ENCODE peak calls at places on chromosomes 3 and 15, in eight cellular contexts. One of them, this sample, is unnamed. For H3K4me1, the result is how much of the 10 kb centered on the place peaks cover.

GRCh38 chr15:93179072-93179471 is 90.1 kb upstream of the RGMA start:
- DNase-seq in right cardiac atrium: peak
- DNase-seq in thoracic aorta: no peak
- DNase-seq in ovary: peak
- DNase-seq in osteoblast: no peak
- DNase-seq in CD4-positive, CD25-positive, alpha-beta regulatory T cell: no peak
- DNase-seq in iPS DF 6.9: no peak
- DNase-seq in kidney: peak
- DNase-seq in this sample: peak

GRCh38 chr15:89778861-89779260 is 2.7 kb downstream of the MESP2 start:
- DNase-seq in right cardiac atrium: no peak
- DNase-seq in thoracic aorta: no peak
- DNase-seq in ovary: no peak
- DNase-seq in osteoblast: peak
- DNase-seq in CD4-positive, CD25-positive, alpha-beta regulatory T cell: no peak
- DNase-seq in iPS DF 6.9: no peak
- DNase-seq in kidney: peak
- DNase-seq in this sample: no peak

GRCh38 chr15:96325579-96326331 is 4.7 kb upstream of the NR2F2 start:
- DNase-seq in right cardiac atrium: no peak
- DNase-seq in thoracic aorta: no peak
- DNase-seq in ovary: peak
- DNase-seq in osteoblast: no peak
- DNase-seq in CD4-positive, CD25-positive, alpha-beta regulatory T cell: no peak
- DNase-seq in iPS DF 6.9: no peak
- DNase-seq in kidney: no peak
- DNase-seq in this sample: no peak

GRCh38 chr15:70271422-70272088 is 173.8 kb upstream of the TLE3 start:
- DNase-seq in right cardiac atrium: peak
- DNase-seq in thoracic aorta: peak
- DNase-seq in ovary: peak
- DNase-seq in osteoblast: peak
- DNase-seq in CD4-positive, CD25-positive, alpha-beta regulatory T cell: no peak
- DNase-seq in iPS DF 6.9: no peak
- DNase-seq in kidney: no peak
- DNase-seq in this sample: no peak

GRCh38 chr15:89629829-89630228 is 25.4 kb downstream of the KIF7 start:
- DNase-seq in right cardiac atrium: no peak
- DNase-seq in thoracic aorta: no peak
- DNase-seq in ovary: no peak
- DNase-seq in osteoblast: peak
- DNase-seq in CD4-positive, CD25-positive, alpha-beta regulatory T cell: no peak
- DNase-seq in iPS DF 6.9: no peak
- DNase-seq in kidney: no peak
- DNase-seq in this sample: no peak

GRCh38 chr3:58074997-58075396 is 66.8 kb downstream of the FLNB start:
- DNase-seq in right cardiac atrium: no peak
- DNase-seq in thoracic aorta: no peak
- DNase-seq in ovary: no peak
- DNase-seq in osteoblast: no peak
- DNase-seq in CD4-positive, CD25-positive, alpha-beta regulatory T cell: no peak
- DNase-seq in iPS DF 6.9: no peak
- DNase-seq in kidney: no peak
- DNase-seq in this sample: no peak

GRCh38 chr3:169914321-169914720 is 2.9 kb downstream of the SAMD7 start:
- DNase-seq in right cardiac atrium: no peak
- DNase-seq in thoracic aorta: no peak
- DNase-seq in ovary: no peak
- DNase-seq in osteoblast: no peak
- DNase-seq in CD4-positive, CD25-positive, alpha-beta regulatory T cell: no peak
- DNase-seq in iPS DF 6.9: no peak
- DNase-seq in kidney: no peak
- DNase-seq in this sample: no peak

GRCh38 chr3:191366675-191367074 is 36.3 kb upstream of the UTS2B start:
- DNase-seq in right cardiac atrium: no peak
- DNase-seq in thoracic aorta: no peak
- DNase-seq in ovary: no peak
- DNase-seq in osteoblast: peak
- DNase-seq in CD4-positive, CD25-positive, alpha-beta regulatory T cell: no peak
- DNase-seq in iPS DF 6.9: no peak
- DNase-seq in kidney: no peak
- DNase-seq in this sample: no peak

GRCh38 chr15:59349715-59350420 is 22.8 kb downstream of the MYO1E start:
- DNase-seq in right cardiac atrium: no peak
- DNase-seq in thoracic aorta: peak
- DNase-seq in ovary: no peak
- DNase-seq in osteoblast: peak
- DNase-seq in CD4-positive, CD25-positive, alpha-beta regulatory T cell: no peak
- DNase-seq in iPS DF 6.9: no peak
- DNase-seq in kidney: no peak
- DNase-seq in this sample: no peak

GRCh38 chr15:74378853-74379252 is 11.4 kb upstream of the CYP11A1 start:
- DNase-seq in right cardiac atrium: no peak
- DNase-seq in thoracic aorta: no peak
- DNase-seq in ovary: no peak
- DNase-seq in osteoblast: peak
- DNase-seq in CD4-positive, CD25-positive, alpha-beta regulatory T cell: peak
- DNase-seq in iPS DF 6.9: no peak
- DNase-seq in kidney: no peak
- DNase-seq in this sample: no peak

GRCh38 chr3:184688251-184688851 is 23.5 kb downstream of the MAGEF1 start:
- DNase-seq in right cardiac atrium: no peak
- DNase-seq in thoracic aorta: no peak
- DNase-seq in ovary: peak
- DNase-seq in osteoblast: peak
- DNase-seq in CD4-positive, CD25-positive, alpha-beta regulatory T cell: no peak
- DNase-seq in iPS DF 6.9: no peak
- DNase-seq in kidney: no peak
- DNase-seq in this sample: no peak

GRCh38 chr15:66253296-66253642 is 281 bp downstream of the MEGF11 start:
- DNase-seq in right cardiac atrium: no peak
- DNase-seq in thoracic aorta: no peak
- DNase-seq in ovary: no peak
- DNase-seq in osteoblast: no peak
- DNase-seq in CD4-positive, CD25-positive, alpha-beta regulatory T cell: no peak
- DNase-seq in iPS DF 6.9: no peak
- DNase-seq in kidney: no peak
- DNase-seq in this sample: no peak

GRCh38 chr15:50135123-50135541 is 16.1 kb upstream of the ATP8B4 start:
- DNase-seq in right cardiac atrium: no peak
- DNase-seq in thoracic aorta: no peak
- DNase-seq in ovary: no peak
- DNase-seq in osteoblast: no peak
- DNase-seq in CD4-positive, CD25-positive, alpha-beta regulatory T cell: no peak
- DNase-seq in iPS DF 6.9: no peak
- DNase-seq in kidney: no peak
- DNase-seq in this sample: no peak

GRCh38 chr15:77841376-77841775 is 208.7 kb upstream of the LINGO1 start:
- DNase-seq in right cardiac atrium: no peak
- DNase-seq in thoracic aorta: no peak
- DNase-seq in ovary: no peak
- DNase-seq in osteoblast: peak
- DNase-seq in CD4-positive, CD25-positive, alpha-beta regulatory T cell: no peak
- DNase-seq in iPS DF 6.9: no peak
- DNase-seq in kidney: peak
- DNase-seq in this sample: peak

GRCh38 chr3:77459926-77460325 is 420.0 kb downstream of the ROBO2 start:
- DNase-seq in right cardiac atrium: no peak
- DNase-seq in thoracic aorta: no peak
- DNase-seq in ovary: no peak
- DNase-seq in osteoblast: no peak
- DNase-seq in CD4-positive, CD25-positive, alpha-beta regulatory T cell: no peak
- DNase-seq in iPS DF 6.9: no peak
- DNase-seq in kidney: no peak
- DNase-seq in this sample: no peak

GRCh38 chr3:157786618-157787017 is 283.4 kb upstream of the VEPH1 start:
- DNase-seq in right cardiac atrium: no peak
- DNase-seq in thoracic aorta: no peak
- DNase-seq in ovary: no peak
- DNase-seq in osteoblast: peak
- DNase-seq in CD4-positive, CD25-positive, alpha-beta regulatory T cell: no peak
- DNase-seq in iPS DF 6.9: no peak
- DNase-seq in kidney: no peak
- DNase-seq in this sample: no peak

GRCh38 chr3:77042892-77043291 is 3.0 kb downstream of the ROBO2 start:
- DNase-seq in right cardiac atrium: no peak
- DNase-seq in thoracic aorta: no peak
- DNase-seq in ovary: no peak
- DNase-seq in osteoblast: peak
- DNase-seq in CD4-positive, CD25-positive, alpha-beta regulatory T cell: no peak
- DNase-seq in iPS DF 6.9: no peak
- DNase-seq in kidney: no peak
- DNase-seq in this sample: no peak

GRCh38 chr3:195150194-195151118 is 120.5 kb downstream of the XXYLT1 start:
- DNase-seq in right cardiac atrium: peak
- DNase-seq in thoracic aorta: peak
- DNase-seq in ovary: peak
- DNase-seq in osteoblast: peak
- DNase-seq in CD4-positive, CD25-positive, alpha-beta regulatory T cell: no peak
- DNase-seq in iPS DF 6.9: peak
- DNase-seq in kidney: peak
- DNase-seq in this sample: peak

GRCh38 chr3:195148553-195148952 is 122.4 kb downstream of the XXYLT1 start:
- DNase-seq in right cardiac atrium: no peak
- DNase-seq in thoracic aorta: no peak
- DNase-seq in ovary: no peak
- DNase-seq in osteoblast: no peak
- DNase-seq in CD4-positive, CD25-positive, alpha-beta regulatory T cell: no peak
- DNase-seq in iPS DF 6.9: no peak
- DNase-seq in kidney: no peak
- DNase-seq in this sample: no peak

GRCh38 chr3:195147649-195148121 is 123.3 kb downstream of the XXYLT1 start:
- DNase-seq in right cardiac atrium: no peak
- DNase-seq in thoracic aorta: no peak
- DNase-seq in ovary: no peak
- DNase-seq in osteoblast: peak
- DNase-seq in CD4-positive, CD25-positive, alpha-beta regulatory T cell: peak
- DNase-seq in iPS DF 6.9: no peak
- DNase-seq in kidney: no peak
- DNase-seq in this sample: no peak

GRCh38 chr3:195151402-195151801 is 119.6 kb downstream of the XXYLT1 start:
- DNase-seq in right cardiac atrium: no peak
- DNase-seq in thoracic aorta: no peak
- DNase-seq in ovary: no peak
- DNase-seq in osteoblast: no peak
- DNase-seq in CD4-positive, CD25-positive, alpha-beta regulatory T cell: no peak
- DNase-seq in iPS DF 6.9: no peak
- DNase-seq in kidney: no peak
- DNase-seq in this sample: no peak

GRCh38 chr3:195149292-195149691 is 121.7 kb downstream of the XXYLT1 start:
- DNase-seq in right cardiac atrium: no peak
- DNase-seq in thoracic aorta: no peak
- DNase-seq in ovary: no peak
- DNase-seq in osteoblast: no peak
- DNase-seq in CD4-positive, CD25-positive, alpha-beta regulatory T cell: no peak
- DNase-seq in iPS DF 6.9: no peak
- DNase-seq in kidney: no peak
- DNase-seq in this sample: no peak
- H3K4me3 ChIP-seq in right cardiac atrium: no peak
- H3K4me3 ChIP-seq in thoracic aorta: no peak
- H3K4me3 ChIP-seq in ovary: no peak
- H3K4me3 ChIP-seq in osteoblast: no peak
- H3K4me3 ChIP-seq in CD4-positive, CD25-positive, alpha-beta regulatory T cell: peak
- H3K4me3 ChIP-seq in iPS DF 6.9: no peak
- H3K4me3 ChIP-seq in kidney: no peak
- H3K4me3 ChIP-seq in this sample: peak

GRCh38 chr3:37243811-37244748 is 69.7 kb upstream of the LRRFIP2 start:
- DNase-seq in right cardiac atrium: peak
- DNase-seq in thoracic aorta: peak
- DNase-seq in ovary: peak
- DNase-seq in osteoblast: peak
- DNase-seq in CD4-positive, CD25-positive, alpha-beta regulatory T cell: peak
- DNase-seq in iPS DF 6.9: peak
- DNase-seq in kidney: peak
- DNase-seq in this sample: peak
- H3K4me1 ChIP-seq in right cardiac atrium: under half
- H3K4me1 ChIP-seq in thoracic aorta: half or more
- H3K4me1 ChIP-seq in ovary: under half
- H3K4me1 ChIP-seq in osteoblast: under half
- H3K4me1 ChIP-seq in CD4-positive, CD25-positive, alpha-beta regulatory T cell: half or more
- H3K4me1 ChIP-seq in iPS DF 6.9: under half
- H3K4me1 ChIP-seq in kidney: under half
- H3K4me1 ChIP-seq in this sample: under half

GRCh38 chr3:154900777-154901176 is 179.3 kb upstream of the MME start:
- DNase-seq in right cardiac atrium: no peak
- DNase-seq in thoracic aorta: no peak
- DNase-seq in ovary: no peak
- DNase-seq in osteoblast: peak
- DNase-seq in CD4-positive, CD25-positive, alpha-beta regulatory T cell: no peak
- DNase-seq in iPS DF 6.9: no peak
- DNase-seq in kidney: no peak
- DNase-seq in this sample: no peak
- H3K4me3 ChIP-seq in right cardiac atrium: no peak
- H3K4me3 ChIP-seq in thoracic aorta: no peak
- H3K4me3 ChIP-seq in ovary: no peak
- H3K4me3 ChIP-seq in osteoblast: no peak
- H3K4me3 ChIP-seq in CD4-positive, CD25-positive, alpha-beta regulatory T cell: no peak
- H3K4me3 ChIP-seq in iPS DF 6.9: no peak
- H3K4me3 ChIP-seq in kidney: no peak
- H3K4me3 ChIP-seq in this sample: no peak

GRCh38 chr15:43896543-43896942 is 69.7 kb downstream of the WDR76 start:
- DNase-seq in right cardiac atrium: no peak
- DNase-seq in thoracic aorta: no peak
- DNase-seq in ovary: no peak
- DNase-seq in osteoblast: no peak
- DNase-seq in CD4-positive, CD25-positive, alpha-beta regulatory T cell: no peak
- DNase-seq in iPS DF 6.9: no peak
- DNase-seq in kidney: no peak
- DNase-seq in this sample: no peak

GRCh38 chr15:43900964-43901363 is 74.2 kb downstream of the WDR76 start:
- DNase-seq in right cardiac atrium: no peak
- DNase-seq in thoracic aorta: no peak
- DNase-seq in ovary: no peak
- DNase-seq in osteoblast: no peak
- DNase-seq in CD4-positive, CD25-positive, alpha-beta regulatory T cell: no peak
- DNase-seq in iPS DF 6.9: no peak
- DNase-seq in kidney: no peak
- DNase-seq in this sample: no peak

GRCh38 chr15:43899928-43900327 is 73.1 kb downstream of the WDR76 start:
- DNase-seq in right cardiac atrium: no peak
- DNase-seq in thoracic aorta: no peak
- DNase-seq in ovary: no peak
- DNase-seq in osteoblast: no peak
- DNase-seq in CD4-positive, CD25-positive, alpha-beta regulatory T cell: no peak
- DNase-seq in iPS DF 6.9: no peak
- DNase-seq in kidney: no peak
- DNase-seq in this sample: no peak

GRCh38 chr15:43893956-43894355 is 67.2 kb downstream of the WDR76 start:
- DNase-seq in right cardiac atrium: peak
- DNase-seq in thoracic aorta: no peak
- DNase-seq in ovary: no peak
- DNase-seq in osteoblast: no peak
- DNase-seq in CD4-positive, CD25-positive, alpha-beta regulatory T cell: no peak
- DNase-seq in iPS DF 6.9: no peak
- DNase-seq in kidney: no peak
- DNase-seq in this sample: no peak

DNA sequence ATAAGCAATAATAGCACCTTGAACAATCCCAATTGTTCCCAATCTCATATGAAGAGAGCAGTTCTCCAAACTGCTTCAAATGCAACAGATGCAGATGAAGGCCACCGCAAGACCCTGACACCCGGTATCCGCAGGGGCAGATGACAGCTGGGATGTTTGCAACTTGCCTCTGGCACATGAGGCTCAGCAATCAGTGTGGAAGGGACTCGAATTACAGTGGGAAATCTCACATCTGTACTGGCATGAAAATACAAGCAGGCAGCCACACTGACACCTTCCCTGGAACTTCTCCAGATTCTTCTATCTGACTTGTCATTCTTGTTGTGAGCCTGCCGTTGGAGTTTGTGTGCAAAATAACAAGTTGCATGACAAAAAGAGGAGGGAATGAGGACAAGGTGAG is 68.8 kb downstream of the WDR76 start:
- DNase-seq in right cardiac atrium: no peak
- DNase-seq in thoracic aorta: no peak
- DNase-seq in ovary: no peak
- DNase-seq in osteoblast: no peak
- DNase-seq in CD4-positive, CD25-positive, alpha-beta regulatory T cell: no peak
- DNase-seq in iPS DF 6.9: no peak
- DNase-seq in kidney: no peak
- DNase-seq in this sample: no peak
- H3K4me1 ChIP-seq in right cardiac atrium: under half
- H3K4me1 ChIP-seq in thoracic aorta: under half
- H3K4me1 ChIP-seq in ovary: under half
- H3K4me1 ChIP-seq in osteoblast: under half
- H3K4me1 ChIP-seq in CD4-positive, CD25-positive, alpha-beta regulatory T cell: under half
- H3K4me1 ChIP-seq in iPS DF 6.9: under half
- H3K4me1 ChIP-seq in kidney: under half
- H3K4me1 ChIP-seq in this sample: under half